ENCODE peak calls at places on chromosomes 16 and 17, in five cellular contexts. One of them, this sample, is unnamed.

GRCh38 chr17:70661342-70662222 is 492.2 kb downstream of the KCNJ2 start:
- DNase-seq in NCI-H2171: no peak
- DNase-seq in endodermal cell: no peak
- DNase-seq in mesothelial cell of epicardium: no peak
- DNase-seq in non-pigmented ciliary epithelial cell: peak
- DNase-seq in this sample: no peak

GRCh38 chr16:58243528-58244004 is 45.7 kb upstream of the CSNK2A2 start:
- DNase-seq in NCI-H2171: no peak
- DNase-seq in mesothelial cell of epicardium: no peak
- DNase-seq in non-pigmented ciliary epithelial cell: no peak
- DNase-seq in endodermal cell: peak
- DNase-seq in this sample: no peak

GRCh38 chr16:28182183-28182582 is 29.6 kb downstream of the XPO6 start:
- DNase-seq in mesothelial cell of epicardium: no peak
- DNase-seq in endodermal cell: no peak
- DNase-seq in non-pigmented ciliary epithelial cell: no peak
- DNase-seq in NCI-H2171: no peak
- DNase-seq in this sample: no peak

GRCh38 chr17:62965149-62965648 is 836 bp upstream of the TANC2 start:
- DNase-seq in endodermal cell: no peak
- DNase-seq in NCI-H2171: no peak
- DNase-seq in non-pigmented ciliary epithelial cell: no peak
- DNase-seq in mesothelial cell of epicardium: no peak
- DNase-seq in this sample: no peak

GRCh38 chr17:44900894-44901293 is 1.6 kb upstream of the EFTUD2 start:
- DNase-seq in non-pigmented ciliary epithelial cell: peak
- DNase-seq in endodermal cell: no peak
- DNase-seq in NCI-H2171: peak
- DNase-seq in mesothelial cell of epicardium: no peak
- DNase-seq in this sample: no peak

GRCh38 chr17:46865100-46865499 is 13.7 kb downstream of the WNT9B start:
- DNase-seq in NCI-H2171: no peak
- DNase-seq in endodermal cell: peak
- DNase-seq in non-pigmented ciliary epithelial cell: peak
- DNase-seq in mesothelial cell of epicardium: no peak
- DNase-seq in this sample: no peak

GRCh38 chr17:80473701-80474100 is 2.7 kb downstream of the NPTX1 start:
- DNase-seq in mesothelial cell of epicardium: no peak
- DNase-seq in non-pigmented ciliary epithelial cell: no peak
- DNase-seq in endodermal cell: no peak
- DNase-seq in NCI-H2171: no peak
- DNase-seq in this sample: no peak

GRCh38 chr17:8189041-8189710 is 804 bp downstream of the BORCS6 start:
- DNase-seq in NCI-H2171: no peak
- DNase-seq in endodermal cell: peak
- DNase-seq in non-pigmented ciliary epithelial cell: no peak
- DNase-seq in mesothelial cell of epicardium: no peak
- DNase-seq in this sample: no peak

GRCh38 chr16:60127196-60127595 is 1393.1 kb upstream of the GOT2 start:
- DNase-seq in mesothelial cell of epicardium: no peak
- DNase-seq in non-pigmented ciliary epithelial cell: no peak
- DNase-seq in endodermal cell: no peak
- DNase-seq in NCI-H2171: no peak
- DNase-seq in this sample: no peak

GRCh38 chr17:16997514-16998429 is 25.9 kb upstream of the TNFRSF13B start:
- DNase-seq in endodermal cell: no peak
- DNase-seq in NCI-H2171: no peak
- DNase-seq in mesothelial cell of epicardium: no peak
- DNase-seq in non-pigmented ciliary epithelial cell: no peak
- DNase-seq in this sample: no peak

GRCh38 chr17:82667668-82668000 is 19.4 kb upstream of the WDR45B start:
- DNase-seq in endodermal cell: no peak
- DNase-seq in non-pigmented ciliary epithelial cell: no peak
- DNase-seq in NCI-H2171: no peak
- DNase-seq in mesothelial cell of epicardium: no peak
- DNase-seq in this sample: no peak

GRCh38 chr16:86026136-86026905 is 127.4 kb downstream of the IRF8 start:
- DNase-seq in mesothelial cell of epicardium: no peak
- DNase-seq in non-pigmented ciliary epithelial cell: no peak
- DNase-seq in NCI-H2171: no peak
- DNase-seq in endodermal cell: peak
- DNase-seq in this sample: no peak

GRCh38 chr16:82627811-82628339 is 1.1 kb downstream of the CDH13 start:
- DNase-seq in mesothelial cell of epicardium: no peak
- DNase-seq in endodermal cell: peak
- DNase-seq in NCI-H2171: no peak
- DNase-seq in non-pigmented ciliary epithelial cell: no peak
- DNase-seq in this sample: no peak

GRCh38 chr16:67423634-67424575 is 7.0 kb upstream of the HSD11B2 start:
- DNase-seq in NCI-H2171: peak
- DNase-seq in mesothelial cell of epicardium: no peak
- DNase-seq in endodermal cell: peak
- DNase-seq in non-pigmented ciliary epithelial cell: no peak
- DNase-seq in this sample: no peak

GRCh38 chr17:63984206-63984605 is 11.5 kb upstream of the SCN4A start:
- DNase-seq in endodermal cell: no peak
- DNase-seq in non-pigmented ciliary epithelial cell: no peak
- DNase-seq in mesothelial cell of epicardium: no peak
- DNase-seq in NCI-H2171: no peak
- DNase-seq in this sample: no peak

GRCh38 chr16:19071811-19072777 is 4.7 kb downstream of the COQ7 start:
- DNase-seq in mesothelial cell of epicardium: no peak
- DNase-seq in endodermal cell: peak
- DNase-seq in NCI-H2171: no peak
- DNase-seq in non-pigmented ciliary epithelial cell: no peak
- DNase-seq in this sample: no peak

GRCh38 chr17:69434164-69434579 is 19.7 kb downstream of the MAP2K6 start:
- DNase-seq in mesothelial cell of epicardium: no peak
- DNase-seq in non-pigmented ciliary epithelial cell: no peak
- DNase-seq in endodermal cell: no peak
- DNase-seq in NCI-H2171: no peak
- DNase-seq in this sample: no peak

GRCh38 chr17:68603663-68604062 is 2.5 kb upstream of the FAM20A start:
- DNase-seq in endodermal cell: no peak
- DNase-seq in non-pigmented ciliary epithelial cell: no peak
- DNase-seq in NCI-H2171: no peak
- DNase-seq in mesothelial cell of epicardium: no peak
- DNase-seq in this sample: no peak

GRCh38 chr17:35808240-35808961 is 883 bp upstream of the TAF15 start:
- DNase-seq in NCI-H2171: no peak
- DNase-seq in mesothelial cell of epicardium: no peak
- DNase-seq in endodermal cell: peak
- DNase-seq in non-pigmented ciliary epithelial cell: no peak
- DNase-seq in this sample: no peak

GRCh38 chr16:68972720-68973119 is 129.4 kb downstream of the TANGO6 start:
- DNase-seq in endodermal cell: peak
- DNase-seq in non-pigmented ciliary epithelial cell: peak
- DNase-seq in mesothelial cell of epicardium: no peak
- DNase-seq in NCI-H2171: peak
- DNase-seq in this sample: peak

This sample was measured in H1.